ENCODE peak calls at places on chromosomes 2 and 18, in ten cellular contexts. One of them, this sample, is unnamed.

GRCh38 chr2:142130111-142131015 is 453 bp downstream of the LRP1B start:
- DNase-seq in IMR-90: peak; percentile 51
- DNase-seq in omental fat pad: peak; percentile 34
- DNase-seq in HCT116: peak; percentile 8
- DNase-seq in CD8-positive, alpha-beta T cell: peak; percentile 10
- DNase-seq in fibroblast of villous mesenchyme: peak; percentile 61
- DNase-seq in AG10803: peak; percentile 44
- DNase-seq in neural crest cell: peak; percentile 26
- DNase-seq in GM12864: no peak
- DNase-seq in BE2C: peak; percentile 46
- DNase-seq in this sample: peak; percentile 15

GRCh38 chr2:205563646-205564045 is 118.7 kb upstream of the NRP2 start:
- DNase-seq in IMR-90: no peak
- DNase-seq in omental fat pad: no peak
- DNase-seq in HCT116: peak; percentile 4
- DNase-seq in CD8-positive, alpha-beta T cell: no peak
- DNase-seq in fibroblast of villous mesenchyme: peak; percentile 22
- DNase-seq in AG10803: no peak
- DNase-seq in neural crest cell: no peak
- DNase-seq in GM12864: no peak
- DNase-seq in BE2C: peak; percentile 56
- DNase-seq in this sample: no peak

GRCh38 chr18:23966909-23967308 is 47.6 kb upstream of the TTC39C start:
- DNase-seq in IMR-90: no peak
- DNase-seq in omental fat pad: no peak
- DNase-seq in HCT116: no peak
- DNase-seq in CD8-positive, alpha-beta T cell: no peak
- DNase-seq in fibroblast of villous mesenchyme: no peak
- DNase-seq in AG10803: no peak
- DNase-seq in neural crest cell: no peak
- DNase-seq in GM12864: no peak
- DNase-seq in BE2C: no peak
- DNase-seq in this sample: no peak

GRCh38 chr2:17630089-17630488 is 89.6 kb downstream of the VSNL1 start:
- DNase-seq in IMR-90: no peak
- DNase-seq in omental fat pad: no peak
- DNase-seq in HCT116: no peak
- DNase-seq in CD8-positive, alpha-beta T cell: no peak
- DNase-seq in fibroblast of villous mesenchyme: no peak
- DNase-seq in AG10803: no peak
- DNase-seq in neural crest cell: no peak
- DNase-seq in GM12864: no peak
- DNase-seq in BE2C: no peak
- DNase-seq in this sample: no peak

GRCh38 chr18:49788327-49788908 is 24.9 kb downstream of the ACAA2 start:
- DNase-seq in IMR-90: peak; percentile 43
- DNase-seq in omental fat pad: no peak
- DNase-seq in HCT116: no peak
- DNase-seq in CD8-positive, alpha-beta T cell: no peak
- DNase-seq in fibroblast of villous mesenchyme: peak; percentile 67
- DNase-seq in AG10803: no peak
- DNase-seq in neural crest cell: no peak
- DNase-seq in GM12864: no peak
- DNase-seq in BE2C: no peak
- DNase-seq in this sample: no peak

GRCh38 chr2:45274190-45274926 is 265.1 kb upstream of the SIX2 start:
- DNase-seq in IMR-90: no peak
- DNase-seq in omental fat pad: no peak
- DNase-seq in HCT116: no peak
- DNase-seq in CD8-positive, alpha-beta T cell: no peak
- DNase-seq in fibroblast of villous mesenchyme: no peak
- DNase-seq in AG10803: no peak
- DNase-seq in neural crest cell: no peak
- DNase-seq in GM12864: no peak
- DNase-seq in BE2C: no peak
- DNase-seq in this sample: no peak

GRCh38 chr2:85988914-85989270 is 100.1 kb upstream of the ST3GAL5 start:
- DNase-seq in IMR-90: no peak
- DNase-seq in omental fat pad: no peak
- DNase-seq in HCT116: no peak
- DNase-seq in CD8-positive, alpha-beta T cell: no peak
- DNase-seq in fibroblast of villous mesenchyme: no peak
- DNase-seq in AG10803: no peak
- DNase-seq in neural crest cell: no peak
- DNase-seq in GM12864: no peak
- DNase-seq in BE2C: no peak
- DNase-seq in this sample: no peak

GRCh38 chr2:105102963-105103421 is 65.1 kb downstream of the MRPS9 start:
- DNase-seq in IMR-90: peak; percentile 88
- DNase-seq in omental fat pad: no peak
- DNase-seq in HCT116: peak; percentile 64
- DNase-seq in CD8-positive, alpha-beta T cell: no peak
- DNase-seq in fibroblast of villous mesenchyme: peak; percentile 16
- DNase-seq in AG10803: peak; percentile 72
- DNase-seq in neural crest cell: no peak
- DNase-seq in GM12864: no peak
- DNase-seq in BE2C: no peak
- DNase-seq in this sample: no peak

GRCh38 chr2:150388289-150388625 is 99.2 kb downstream of the RND3 start:
- DNase-seq in IMR-90: no peak
- DNase-seq in omental fat pad: no peak
- DNase-seq in HCT116: no peak
- DNase-seq in CD8-positive, alpha-beta T cell: no peak
- DNase-seq in fibroblast of villous mesenchyme: no peak
- DNase-seq in AG10803: no peak
- DNase-seq in neural crest cell: no peak
- DNase-seq in GM12864: no peak
- DNase-seq in BE2C: peak; percentile 38
- DNase-seq in this sample: no peak

GRCh38 chr18:58180738-58181353 is 136.8 kb downstream of the NEDD4L start:
- DNase-seq in IMR-90: peak; percentile 47
- DNase-seq in omental fat pad: peak; percentile 66
- DNase-seq in HCT116: no peak
- DNase-seq in CD8-positive, alpha-beta T cell: peak; percentile 65
- DNase-seq in fibroblast of villous mesenchyme: peak; percentile 57
- DNase-seq in AG10803: peak; percentile 33
- DNase-seq in neural crest cell: peak; percentile 59
- DNase-seq in GM12864: peak; percentile 34
- DNase-seq in BE2C: peak; percentile 55
- DNase-seq in this sample: peak; percentile 77

GRCh38 chr2:29000481-29000880 is 19.4 kb downstream of the TOGARAM2 start:
- DNase-seq in IMR-90: peak; percentile 18
- DNase-seq in omental fat pad: no peak
- DNase-seq in HCT116: no peak
- DNase-seq in CD8-positive, alpha-beta T cell: peak; percentile 55
- DNase-seq in fibroblast of villous mesenchyme: peak; percentile 13
- DNase-seq in AG10803: no peak
- DNase-seq in neural crest cell: no peak
- DNase-seq in GM12864: peak; percentile 43
- DNase-seq in BE2C: no peak
- DNase-seq in this sample: peak; percentile 84

GRCh38 chr2:23429036-23429435 is 44.1 kb downstream of the KLHL29 start:
- DNase-seq in IMR-90: no peak
- DNase-seq in omental fat pad: no peak
- DNase-seq in HCT116: no peak
- DNase-seq in CD8-positive, alpha-beta T cell: peak; percentile 1
- DNase-seq in fibroblast of villous mesenchyme: no peak
- DNase-seq in AG10803: no peak
- DNase-seq in neural crest cell: no peak
- DNase-seq in GM12864: no peak
- DNase-seq in BE2C: no peak
- DNase-seq in this sample: no peak

GRCh38 chr2:209974566-209974965 is 27.9 kb upstream of the RPE start:
- DNase-seq in IMR-90: no peak
- DNase-seq in omental fat pad: no peak
- DNase-seq in HCT116: no peak
- DNase-seq in CD8-positive, alpha-beta T cell: no peak
- DNase-seq in fibroblast of villous mesenchyme: no peak
- DNase-seq in AG10803: no peak
- DNase-seq in neural crest cell: no peak
- DNase-seq in GM12864: no peak
- DNase-seq in BE2C: no peak
- DNase-seq in this sample: no peak

GRCh38 chr2:31397099-31397498 is 17.4 kb downstream of the XDH start:
- DNase-seq in IMR-90: no peak
- DNase-seq in omental fat pad: no peak
- DNase-seq in HCT116: no peak
- DNase-seq in CD8-positive, alpha-beta T cell: no peak
- DNase-seq in fibroblast of villous mesenchyme: no peak
- DNase-seq in AG10803: no peak
- DNase-seq in neural crest cell: no peak
- DNase-seq in GM12864: no peak
- DNase-seq in BE2C: no peak
- DNase-seq in this sample: no peak

GRCh38 chr2:192184349-192184748 is 10.4 kb downstream of the TMEFF2 start:
- DNase-seq in IMR-90: no peak
- DNase-seq in omental fat pad: no peak
- DNase-seq in HCT116: no peak
- DNase-seq in CD8-positive, alpha-beta T cell: no peak
- DNase-seq in fibroblast of villous mesenchyme: no peak
- DNase-seq in AG10803: no peak
- DNase-seq in neural crest cell: no peak
- DNase-seq in GM12864: no peak
- DNase-seq in BE2C: no peak
- DNase-seq in this sample: no peak
- TF ChIP-seq CTCF in IMR-90: no peak
- TF ChIP-seq CTCF in omental fat pad: no peak
- TF ChIP-seq CTCF in HCT116: no peak
- TF ChIP-seq CTCF in CD8-positive, alpha-beta T cell: no peak
- TF ChIP-seq CTCF in fibroblast of villous mesenchyme: no peak
- TF ChIP-seq CTCF in AG10803: no peak
- TF ChIP-seq CTCF in neural crest cell: no peak
- TF ChIP-seq CTCF in GM12864: no peak
- TF ChIP-seq CTCF in BE2C: no peak
- TF ChIP-seq CTCF in this sample: no peak

GRCh38 chr18:26543368-26543767 is 5.0 kb downstream of the KCTD1 start:
- DNase-seq in IMR-90: no peak
- DNase-seq in omental fat pad: no peak
- DNase-seq in HCT116: no peak
- DNase-seq in CD8-positive, alpha-beta T cell: no peak
- DNase-seq in fibroblast of villous mesenchyme: no peak
- DNase-seq in AG10803: no peak
- DNase-seq in neural crest cell: no peak
- DNase-seq in GM12864: no peak
- DNase-seq in BE2C: no peak
- DNase-seq in this sample: no peak
- TF ChIP-seq CTCF in IMR-90: no peak
- TF ChIP-seq CTCF in omental fat pad: no peak
- TF ChIP-seq CTCF in HCT116: no peak
- TF ChIP-seq CTCF in CD8-positive, alpha-beta T cell: no peak
- TF ChIP-seq CTCF in fibroblast of villous mesenchyme: no peak
- TF ChIP-seq CTCF in AG10803: no peak
- TF ChIP-seq CTCF in neural crest cell: no peak
- TF ChIP-seq CTCF in GM12864: no peak
- TF ChIP-seq CTCF in BE2C: no peak
- TF ChIP-seq CTCF in this sample: no peak

DNA sequence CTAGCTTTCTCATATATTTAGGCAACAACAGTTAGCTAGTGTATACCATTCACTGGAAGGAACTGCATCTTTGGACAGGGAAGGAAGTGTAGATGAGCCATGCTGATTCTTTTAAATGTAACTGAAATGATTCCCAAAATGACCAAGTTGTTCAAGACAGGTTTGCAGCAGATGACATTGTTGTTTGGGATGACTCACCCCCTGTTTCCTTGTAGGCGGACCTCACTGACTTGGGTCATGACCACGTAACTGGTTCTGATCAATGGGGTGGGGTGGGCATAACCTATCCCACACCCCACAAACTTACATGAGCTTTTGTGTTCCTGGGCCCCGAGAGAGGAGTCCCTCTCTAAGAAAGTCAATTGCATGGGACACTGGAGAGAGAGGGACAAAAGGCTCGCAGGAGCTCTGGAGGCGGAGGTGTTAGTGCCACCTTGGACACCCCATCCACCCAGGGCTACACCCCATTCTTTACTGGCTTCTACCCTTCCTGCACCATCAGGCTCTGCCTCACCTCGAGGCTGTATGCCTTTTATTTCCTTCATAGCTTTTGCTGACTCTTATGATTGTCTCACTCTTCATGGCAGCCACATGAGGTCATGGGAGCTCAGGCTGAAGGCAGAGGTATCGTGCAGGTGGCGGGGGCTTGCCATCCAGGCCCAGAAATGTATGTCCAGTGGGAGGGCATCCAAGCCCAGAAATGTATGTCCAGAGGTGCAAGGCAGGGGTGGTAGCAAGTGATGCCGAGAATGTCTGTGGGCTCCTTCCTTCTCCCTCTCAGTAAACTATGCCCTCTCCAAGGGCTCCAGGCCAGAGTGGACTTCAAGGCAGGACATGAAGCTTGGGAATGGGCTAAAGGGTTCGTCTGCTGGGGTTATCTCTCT is 108.0 kb downstream of the TWIST2 start:
- DNase-seq in IMR-90: peak; percentile 67
- DNase-seq in omental fat pad: no peak
- DNase-seq in HCT116: no peak
- DNase-seq in CD8-positive, alpha-beta T cell: no peak
- DNase-seq in fibroblast of villous mesenchyme: peak; percentile 62
- DNase-seq in AG10803: peak; percentile 72
- DNase-seq in neural crest cell: no peak
- DNase-seq in GM12864: no peak
- DNase-seq in BE2C: no peak
- DNase-seq in this sample: no peak
- TF ChIP-seq CTCF in IMR-90: no peak
- TF ChIP-seq CTCF in omental fat pad: no peak
- TF ChIP-seq CTCF in HCT116: no peak
- TF ChIP-seq CTCF in CD8-positive, alpha-beta T cell: no peak
- TF ChIP-seq CTCF in fibroblast of villous mesenchyme: no peak
- TF ChIP-seq CTCF in AG10803: no peak
- TF ChIP-seq CTCF in neural crest cell: no peak
- TF ChIP-seq CTCF in GM12864: no peak
- TF ChIP-seq CTCF in BE2C: no peak
- TF ChIP-seq CTCF in this sample: no peak

GRCh38 chr2:179302764-179303561 is 38.3 kb upstream of the SESTD1 start:
- DNase-seq in IMR-90: peak; percentile 4
- DNase-seq in omental fat pad: no peak
- DNase-seq in HCT116: no peak
- DNase-seq in CD8-positive, alpha-beta T cell: no peak
- DNase-seq in fibroblast of villous mesenchyme: peak; percentile 66
- DNase-seq in AG10803: no peak
- DNase-seq in neural crest cell: no peak
- DNase-seq in GM12864: no peak
- DNase-seq in BE2C: no peak
- DNase-seq in this sample: no peak
- TF ChIP-seq CTCF in IMR-90: no peak
- TF ChIP-seq CTCF in omental fat pad: no peak
- TF ChIP-seq CTCF in HCT116: no peak
- TF ChIP-seq CTCF in CD8-positive, alpha-beta T cell: no peak
- TF ChIP-seq CTCF in fibroblast of villous mesenchyme: no peak
- TF ChIP-seq CTCF in AG10803: no peak
- TF ChIP-seq CTCF in neural crest cell: no peak
- TF ChIP-seq CTCF in GM12864: no peak
- TF ChIP-seq CTCF in BE2C: no peak
- TF ChIP-seq CTCF in this sample: no peak